ENCODE peak calls at places on chromosomes 16 and 17, in ten cellular contexts. One of them, this sample, is unnamed.

GRCh38 chr17:7177954-7178477 is 1.2 kb downstream of the ASGR1 start:
- DNase-seq in HFFc6: no peak
- DNase-seq in osteocyte: no peak
- DNase-seq in EL: peak; percentile 56
- DNase-seq in NCI-H460: no peak
- DNase-seq in upper lobe of right lung: no peak
- DNase-seq in skeletal muscle cell: no peak
- DNase-seq in BJ: no peak
- DNase-seq in GM19239: no peak
- DNase-seq in stimulated activated CD4-positive, alpha-beta T cell treated with anti-CD3 and anti-CD28 coated beads, Interleukin-1b, Interleukin-23, amount 100 ng/mL, for 24 hours: no peak
- DNase-seq in this sample: no peak

GRCh38 chr16:23869052-23869451 is 33.3 kb downstream of the PRKCB start:
- DNase-seq in HFFc6: no peak
- DNase-seq in osteocyte: no peak
- DNase-seq in EL: no peak
- DNase-seq in NCI-H460: no peak
- DNase-seq in upper lobe of right lung: no peak
- DNase-seq in skeletal muscle cell: no peak
- DNase-seq in BJ: no peak
- DNase-seq in GM19239: no peak
- DNase-seq in stimulated activated CD4-positive, alpha-beta T cell treated with anti-CD3 and anti-CD28 coated beads, Interleukin-1b, Interleukin-23, amount 100 ng/mL, for 24 hours: no peak
- DNase-seq in this sample: no peak

GRCh38 chr17:63698381-63698885 is 1.5 kb downstream of the LIMD2 start:
- DNase-seq in HFFc6: no peak
- DNase-seq in osteocyte: no peak
- DNase-seq in EL: no peak
- DNase-seq in NCI-H460: no peak
- DNase-seq in upper lobe of right lung: no peak
- DNase-seq in skeletal muscle cell: no peak
- DNase-seq in BJ: no peak
- DNase-seq in GM19239: no peak
- DNase-seq in stimulated activated CD4-positive, alpha-beta T cell treated with anti-CD3 and anti-CD28 coated beads, Interleukin-1b, Interleukin-23, amount 100 ng/mL, for 24 hours: no peak
- DNase-seq in this sample: no peak

GRCh38 chr16:69408451-69408850 is 16.0 kb upstream of the CYB5B start:
- DNase-seq in HFFc6: no peak
- DNase-seq in osteocyte: no peak
- DNase-seq in EL: no peak
- DNase-seq in NCI-H460: no peak
- DNase-seq in upper lobe of right lung: no peak
- DNase-seq in skeletal muscle cell: no peak
- DNase-seq in BJ: no peak
- DNase-seq in GM19239: no peak
- DNase-seq in stimulated activated CD4-positive, alpha-beta T cell treated with anti-CD3 and anti-CD28 coated beads, Interleukin-1b, Interleukin-23, amount 100 ng/mL, for 24 hours: no peak
- DNase-seq in this sample: peak; percentile 93

GRCh38 chr17:27408891-27409290 is 47.4 kb upstream of the KSR1 start:
- DNase-seq in HFFc6: peak; percentile 7
- DNase-seq in osteocyte: no peak
- DNase-seq in EL: peak; percentile 49
- DNase-seq in NCI-H460: no peak
- DNase-seq in upper lobe of right lung: no peak
- DNase-seq in skeletal muscle cell: no peak
- DNase-seq in BJ: no peak
- DNase-seq in GM19239: no peak
- DNase-seq in stimulated activated CD4-positive, alpha-beta T cell treated with anti-CD3 and anti-CD28 coated beads, Interleukin-1b, Interleukin-23, amount 100 ng/mL, for 24 hours: no peak
- DNase-seq in this sample: no peak

GRCh38 chr17:32158870-32159585 is 16.7 kb downstream of the RHOT1 start:
- DNase-seq in HFFc6: no peak
- DNase-seq in osteocyte: no peak
- DNase-seq in EL: no peak
- DNase-seq in NCI-H460: no peak
- DNase-seq in upper lobe of right lung: no peak
- DNase-seq in skeletal muscle cell: no peak
- DNase-seq in BJ: no peak
- DNase-seq in GM19239: no peak
- DNase-seq in stimulated activated CD4-positive, alpha-beta T cell treated with anti-CD3 and anti-CD28 coated beads, Interleukin-1b, Interleukin-23, amount 100 ng/mL, for 24 hours: no peak
- DNase-seq in this sample: no peak

GRCh38 chr16:48565752-48566151 is 44.2 kb downstream of the N4BP1 start:
- DNase-seq in HFFc6: no peak
- DNase-seq in osteocyte: no peak
- DNase-seq in EL: no peak
- DNase-seq in NCI-H460: no peak
- DNase-seq in upper lobe of right lung: no peak
- DNase-seq in skeletal muscle cell: no peak
- DNase-seq in BJ: no peak
- DNase-seq in GM19239: no peak
- DNase-seq in stimulated activated CD4-positive, alpha-beta T cell treated with anti-CD3 and anti-CD28 coated beads, Interleukin-1b, Interleukin-23, amount 100 ng/mL, for 24 hours: no peak
- DNase-seq in this sample: no peak

GRCh38 chr16:13194766-13195165 is 293.4 kb downstream of the SHISA9 start:
- DNase-seq in HFFc6: no peak
- DNase-seq in osteocyte: no peak
- DNase-seq in EL: no peak
- DNase-seq in NCI-H460: no peak
- DNase-seq in upper lobe of right lung: no peak
- DNase-seq in skeletal muscle cell: no peak
- DNase-seq in BJ: no peak
- DNase-seq in GM19239: no peak
- DNase-seq in stimulated activated CD4-positive, alpha-beta T cell treated with anti-CD3 and anti-CD28 coated beads, Interleukin-1b, Interleukin-23, amount 100 ng/mL, for 24 hours: no peak
- DNase-seq in this sample: no peak

GRCh38 chr16:86931410-86931941 is 353.1 kb downstream of the FOXL1 start:
- DNase-seq in HFFc6: peak; percentile 53
- DNase-seq in osteocyte: no peak
- DNase-seq in EL: peak; percentile 77
- DNase-seq in NCI-H460: no peak
- DNase-seq in upper lobe of right lung: no peak
- DNase-seq in skeletal muscle cell: peak; percentile 47
- DNase-seq in BJ: peak; percentile 52
- DNase-seq in GM19239: no peak
- DNase-seq in stimulated activated CD4-positive, alpha-beta T cell treated with anti-CD3 and anti-CD28 coated beads, Interleukin-1b, Interleukin-23, amount 100 ng/mL, for 24 hours: no peak
- DNase-seq in this sample: no peak

GRCh38 chr16:89422905-89423630 is 67.3 kb downstream of the ANKRD11 start:
- DNase-seq in HFFc6: peak; percentile 54
- DNase-seq in osteocyte: no peak
- DNase-seq in EL: peak; percentile 67
- DNase-seq in NCI-H460: no peak
- DNase-seq in upper lobe of right lung: no peak
- DNase-seq in skeletal muscle cell: no peak
- DNase-seq in BJ: no peak
- DNase-seq in GM19239: peak; percentile 41
- DNase-seq in stimulated activated CD4-positive, alpha-beta T cell treated with anti-CD3 and anti-CD28 coated beads, Interleukin-1b, Interleukin-23, amount 100 ng/mL, for 24 hours: peak; percentile 58
- DNase-seq in this sample: no peak

GRCh38 chr16:68367034-68367433 is 56.2 kb downstream of the PRMT7 start:
- DNase-seq in HFFc6: peak; percentile 28
- DNase-seq in osteocyte: no peak
- DNase-seq in EL: peak; percentile 46
- DNase-seq in NCI-H460: peak; percentile 39
- DNase-seq in upper lobe of right lung: no peak
- DNase-seq in skeletal muscle cell: no peak
- DNase-seq in BJ: no peak
- DNase-seq in GM19239: no peak
- DNase-seq in stimulated activated CD4-positive, alpha-beta T cell treated with anti-CD3 and anti-CD28 coated beads, Interleukin-1b, Interleukin-23, amount 100 ng/mL, for 24 hours: peak; percentile 21
- DNase-seq in this sample: peak; percentile 16

GRCh38 chr16:89923640-89924297 is 627 bp downstream of the TUBB3 start:
- DNase-seq in HFFc6: no peak
- DNase-seq in osteocyte: no peak
- DNase-seq in EL: peak; percentile 13
- DNase-seq in NCI-H460: no peak
- DNase-seq in upper lobe of right lung: no peak
- DNase-seq in skeletal muscle cell: no peak
- DNase-seq in BJ: no peak
- DNase-seq in GM19239: no peak
- DNase-seq in stimulated activated CD4-positive, alpha-beta T cell treated with anti-CD3 and anti-CD28 coated beads, Interleukin-1b, Interleukin-23, amount 100 ng/mL, for 24 hours: no peak
- DNase-seq in this sample: no peak

GRCh38 chr17:41539071-41539492 is 11.0 kb upstream of the KRT19 start:
- DNase-seq in HFFc6: no peak
- DNase-seq in osteocyte: no peak
- DNase-seq in EL: no peak
- DNase-seq in NCI-H460: no peak
- DNase-seq in upper lobe of right lung: no peak
- DNase-seq in skeletal muscle cell: no peak
- DNase-seq in BJ: no peak
- DNase-seq in GM19239: no peak
- DNase-seq in stimulated activated CD4-positive, alpha-beta T cell treated with anti-CD3 and anti-CD28 coated beads, Interleukin-1b, Interleukin-23, amount 100 ng/mL, for 24 hours: no peak
- DNase-seq in this sample: no peak

GRCh38 chr17:49223517-49224197 is 6.9 kb downstream of the PHOSPHO1 start:
- DNase-seq in HFFc6: no peak
- DNase-seq in osteocyte: peak; percentile 88
- DNase-seq in EL: peak; percentile 43
- DNase-seq in NCI-H460: peak; percentile 37
- DNase-seq in upper lobe of right lung: peak; percentile 77
- DNase-seq in skeletal muscle cell: no peak
- DNase-seq in BJ: no peak
- DNase-seq in GM19239: no peak
- DNase-seq in stimulated activated CD4-positive, alpha-beta T cell treated with anti-CD3 and anti-CD28 coated beads, Interleukin-1b, Interleukin-23, amount 100 ng/mL, for 24 hours: peak; percentile 62
- DNase-seq in this sample: peak; percentile 21

GRCh38 chr17:82787081-82787848 is 35.4 kb downstream of the TBCD start:
- DNase-seq in HFFc6: no peak
- DNase-seq in osteocyte: no peak
- DNase-seq in EL: no peak
- DNase-seq in NCI-H460: no peak
- DNase-seq in upper lobe of right lung: no peak
- DNase-seq in skeletal muscle cell: peak; percentile 33
- DNase-seq in BJ: peak; percentile 24
- DNase-seq in GM19239: no peak
- DNase-seq in stimulated activated CD4-positive, alpha-beta T cell treated with anti-CD3 and anti-CD28 coated beads, Interleukin-1b, Interleukin-23, amount 100 ng/mL, for 24 hours: no peak
- DNase-seq in this sample: no peak

GRCh38 chr17:65483438-65483837 is 78.0 kb downstream of the AXIN2 start:
- DNase-seq in HFFc6: no peak
- DNase-seq in osteocyte: no peak
- DNase-seq in EL: no peak
- DNase-seq in NCI-H460: no peak
- DNase-seq in upper lobe of right lung: no peak
- DNase-seq in skeletal muscle cell: no peak
- DNase-seq in BJ: no peak
- DNase-seq in GM19239: no peak
- DNase-seq in stimulated activated CD4-positive, alpha-beta T cell treated with anti-CD3 and anti-CD28 coated beads, Interleukin-1b, Interleukin-23, amount 100 ng/mL, for 24 hours: no peak
- DNase-seq in this sample: no peak

GRCh38 chr16:3007957-3008748 is 4.6 kb upstream of the CLDN9 start:
- DNase-seq in HFFc6: no peak
- DNase-seq in osteocyte: no peak
- DNase-seq in EL: no peak
- DNase-seq in NCI-H460: no peak
- DNase-seq in upper lobe of right lung: peak; percentile 84
- DNase-seq in skeletal muscle cell: no peak
- DNase-seq in BJ: no peak
- DNase-seq in GM19239: no peak
- DNase-seq in stimulated activated CD4-positive, alpha-beta T cell treated with anti-CD3 and anti-CD28 coated beads, Interleukin-1b, Interleukin-23, amount 100 ng/mL, for 24 hours: no peak
- DNase-seq in this sample: no peak

GRCh38 chr17:5499790-5500189 is 13.4 kb downstream of the MIS12 start:
- DNase-seq in HFFc6: no peak
- DNase-seq in osteocyte: no peak
- DNase-seq in EL: peak; percentile 28
- DNase-seq in NCI-H460: no peak
- DNase-seq in upper lobe of right lung: no peak
- DNase-seq in skeletal muscle cell: no peak
- DNase-seq in BJ: no peak
- DNase-seq in GM19239: no peak
- DNase-seq in stimulated activated CD4-positive, alpha-beta T cell treated with anti-CD3 and anti-CD28 coated beads, Interleukin-1b, Interleukin-23, amount 100 ng/mL, for 24 hours: no peak
- DNase-seq in this sample: no peak

GRCh38 chr16:84917492-84917891 is 93.8 kb downstream of the ZDHHC7 start:
- DNase-seq in HFFc6: no peak
- DNase-seq in osteocyte: no peak
- DNase-seq in EL: no peak
- DNase-seq in NCI-H460: no peak
- DNase-seq in upper lobe of right lung: no peak
- DNase-seq in skeletal muscle cell: no peak
- DNase-seq in BJ: no peak
- DNase-seq in GM19239: no peak
- DNase-seq in stimulated activated CD4-positive, alpha-beta T cell treated with anti-CD3 and anti-CD28 coated beads, Interleukin-1b, Interleukin-23, amount 100 ng/mL, for 24 hours: no peak
- DNase-seq in this sample: no peak

GRCh38 chr17:77768475-77768874 is 190.0 kb upstream of the TNRC6C start:
- DNase-seq in HFFc6: no peak
- DNase-seq in osteocyte: no peak
- DNase-seq in EL: no peak
- DNase-seq in NCI-H460: no peak
- DNase-seq in upper lobe of right lung: no peak
- DNase-seq in skeletal muscle cell: no peak
- DNase-seq in BJ: no peak
- DNase-seq in GM19239: no peak
- DNase-seq in stimulated activated CD4-positive, alpha-beta T cell treated with anti-CD3 and anti-CD28 coated beads, Interleukin-1b, Interleukin-23, amount 100 ng/mL, for 24 hours: no peak
- DNase-seq in this sample: no peak

GRCh38 chr16:77896357-77896972 is 108.1 kb downstream of the VAT1L start:
- DNase-seq in HFFc6: no peak
- DNase-seq in osteocyte: no peak
- DNase-seq in EL: peak; percentile 26
- DNase-seq in NCI-H460: peak; percentile 2
- DNase-seq in upper lobe of right lung: no peak
- DNase-seq in skeletal muscle cell: no peak
- DNase-seq in BJ: no peak
- DNase-seq in GM19239: no peak
- DNase-seq in stimulated activated CD4-positive, alpha-beta T cell treated with anti-CD3 and anti-CD28 coated beads, Interleukin-1b, Interleukin-23, amount 100 ng/mL, for 24 hours: no peak
- DNase-seq in this sample: no peak

GRCh38 chr17:67157732-67158639 is 87.0 kb downstream of the HELZ start:
- DNase-seq in HFFc6: peak; percentile 27
- DNase-seq in osteocyte: no peak
- DNase-seq in EL: peak; percentile 55
- DNase-seq in NCI-H460: peak; percentile 46
- DNase-seq in upper lobe of right lung: no peak
- DNase-seq in skeletal muscle cell: peak; percentile 32
- DNase-seq in BJ: no peak
- DNase-seq in GM19239: no peak
- DNase-seq in stimulated activated CD4-positive, alpha-beta T cell treated with anti-CD3 and anti-CD28 coated beads, Interleukin-1b, Interleukin-23, amount 100 ng/mL, for 24 hours: no peak
- DNase-seq in this sample: peak; percentile 10

GRCh38 chr17:19897901-19898300 is 30.2 kb upstream of the ULK2 start:
- DNase-seq in HFFc6: peak; percentile 93
- DNase-seq in osteocyte: no peak
- DNase-seq in EL: peak; percentile 75
- DNase-seq in NCI-H460: no peak
- DNase-seq in upper lobe of right lung: no peak
- DNase-seq in skeletal muscle cell: peak; percentile 40
- DNase-seq in BJ: peak; percentile 96
- DNase-seq in GM19239: no peak
- DNase-seq in stimulated activated CD4-positive, alpha-beta T cell treated with anti-CD3 and anti-CD28 coated beads, Interleukin-1b, Interleukin-23, amount 100 ng/mL, for 24 hours: no peak
- DNase-seq in this sample: peak; percentile 16

GRCh38 chr16:1741553-1742165 is 29.7 kb downstream of the NME3 start:
- DNase-seq in HFFc6: no peak
- DNase-seq in osteocyte: no peak
- DNase-seq in EL: no peak
- DNase-seq in NCI-H460: no peak
- DNase-seq in upper lobe of right lung: no peak
- DNase-seq in skeletal muscle cell: no peak
- DNase-seq in BJ: no peak
- DNase-seq in GM19239: no peak
- DNase-seq in stimulated activated CD4-positive, alpha-beta T cell treated with anti-CD3 and anti-CD28 coated beads, Interleukin-1b, Interleukin-23, amount 100 ng/mL, for 24 hours: no peak
- DNase-seq in this sample: no peak

GRCh38 chr17:73681946-73682345 is 37.7 kb upstream of the SDK2 start:
- DNase-seq in HFFc6: no peak
- DNase-seq in osteocyte: peak; percentile 42
- DNase-seq in EL: no peak
- DNase-seq in NCI-H460: no peak
- DNase-seq in upper lobe of right lung: no peak
- DNase-seq in skeletal muscle cell: no peak
- DNase-seq in BJ: no peak
- DNase-seq in GM19239: no peak
- DNase-seq in stimulated activated CD4-positive, alpha-beta T cell treated with anti-CD3 and anti-CD28 coated beads, Interleukin-1b, Interleukin-23, amount 100 ng/mL, for 24 hours: no peak
- DNase-seq in this sample: no peak

GRCh38 chr16:56728027-56728426 is 1.9 kb upstream of the NUP93 start:
- DNase-seq in HFFc6: no peak
- DNase-seq in osteocyte: peak; percentile 13
- DNase-seq in EL: no peak
- DNase-seq in NCI-H460: no peak
- DNase-seq in upper lobe of right lung: no peak
- DNase-seq in skeletal muscle cell: no peak
- DNase-seq in BJ: no peak
- DNase-seq in GM19239: no peak
- DNase-seq in stimulated activated CD4-positive, alpha-beta T cell treated with anti-CD3 and anti-CD28 coated beads, Interleukin-1b, Interleukin-23, amount 100 ng/mL, for 24 hours: no peak
- DNase-seq in this sample: no peak

GRCh38 chr16:46607529-46607928 is 13.7 kb downstream of the SHCBP1 start:
- DNase-seq in HFFc6: peak; percentile 69
- DNase-seq in osteocyte: no peak
- DNase-seq in EL: peak; percentile 54
- DNase-seq in NCI-H460: peak; percentile 62
- DNase-seq in upper lobe of right lung: no peak
- DNase-seq in skeletal muscle cell: peak; percentile 24
- DNase-seq in BJ: no peak
- DNase-seq in GM19239: no peak
- DNase-seq in stimulated activated CD4-positive, alpha-beta T cell treated with anti-CD3 and anti-CD28 coated beads, Interleukin-1b, Interleukin-23, amount 100 ng/mL, for 24 hours: no peak
- DNase-seq in this sample: peak; percentile 46

GRCh38 chr17:6639014-6639650 is 1.4 kb downstream of the KIAA0753 start:
- DNase-seq in HFFc6: no peak
- DNase-seq in osteocyte: no peak
- DNase-seq in EL: no peak
- DNase-seq in NCI-H460: no peak
- DNase-seq in upper lobe of right lung: no peak
- DNase-seq in skeletal muscle cell: no peak
- DNase-seq in BJ: no peak
- DNase-seq in GM19239: no peak
- DNase-seq in stimulated activated CD4-positive, alpha-beta T cell treated with anti-CD3 and anti-CD28 coated beads, Interleukin-1b, Interleukin-23, amount 100 ng/mL, for 24 hours: no peak
- DNase-seq in this sample: no peak